ENCODE peak calls at places on chromosome 15, in eight cellular contexts. H, P, V, R, X, M, D and I are unnamed samples.

GRCh38 chr15:39099524-39099923 is 481.4 kb upstream of the THBS1 start:
- DNase-seq in H (no peak), P (no peak), V (no peak), R (no peak), X (no peak), M (no peak), D (no peak), I (no peak)

GRCh38 chr15:62455441-62455921 is 290.4 kb upstream of the C2CD4B start:
- DNase-seq in H (no peak), P (no peak), V (no peak), R (no peak), X (no peak), M (no peak), D (no peak), I (no peak)

GRCh38 chr15:68298882-68299381 is 21.4 kb downstream of the FEM1B start:
- DNase-seq in H (no peak), P (peak; percentile 47), V (no peak), R (no peak), X (peak; percentile 82), M (no peak), D (no peak), I (no peak)

GRCh38 chr15:56839641-56840040 is 78.8 kb upstream of the TCF12 start:
- DNase-seq in H (no peak), P (no peak), V (no peak), R (no peak), X (no peak), M (no peak), D (no peak), I (no peak)

GRCh38 chr15:81160312-81161214 is 26.5 kb downstream of the CFAP161 start:
- DNase-seq in H (no peak), P (peak; percentile 96), V (no peak), R (no peak), X (no peak), M (peak; percentile 67), D (peak; percentile 33), I (peak; percentile 26)

GRCh38 chr15:98721166-98721565 is 72.8 kb downstream of the IGF1R start:
- DNase-seq in H (no peak), P (no peak), V (no peak), R (no peak), X (no peak), M (no peak), D (no peak), I (no peak)

GRCh38 chr15:62566248-62566647 is 401.2 kb upstream of the C2CD4B start:
- DNase-seq in H (no peak), P (peak; percentile 49), V (no peak), R (no peak), X (no peak), M (no peak), D (no peak), I (no peak)

GRCh38 chr15:101445109-101445508 is 44.4 kb downstream of the PCSK6 start:
- DNase-seq in H (no peak), P (no peak), V (peak; percentile 1), R (no peak), X (no peak), M (no peak), D (no peak), I (no peak)

GRCh38 chr15:91939432-91939831 is 85.9 kb downstream of the SLCO3A1 start:
- DNase-seq in H (no peak), P (no peak), V (no peak), R (no peak), X (no peak), M (no peak), D (no peak), I (no peak)

GRCh38 chr15:66964791-66965190 is 100.6 kb upstream of the SMAD3 start:
- DNase-seq in H (no peak), P (no peak), V (no peak), R (no peak), X (no peak), M (no peak), D (no peak), I (no peak)

GRCh38 chr15:66963710-66964109 is 101.7 kb upstream of the SMAD3 start:
- DNase-seq in H (no peak), P (no peak), V (no peak), R (no peak), X (no peak), M (no peak), D (no peak), I (no peak)

GRCh38 chr15:66965201-66965900 is 100.1 kb upstream of the SMAD3 start:
- DNase-seq in H (no peak), P (no peak), V (no peak), R (no peak), X (no peak), M (no peak), D (no peak), I (no peak)

GRCh38 chr15:66964111-66964738 is 101.2 kb upstream of the SMAD3 start:
- DNase-seq in H (no peak), P (no peak), V (no peak), R (no peak), X (no peak), M (no peak), D (no peak), I (no peak)

DNA sequence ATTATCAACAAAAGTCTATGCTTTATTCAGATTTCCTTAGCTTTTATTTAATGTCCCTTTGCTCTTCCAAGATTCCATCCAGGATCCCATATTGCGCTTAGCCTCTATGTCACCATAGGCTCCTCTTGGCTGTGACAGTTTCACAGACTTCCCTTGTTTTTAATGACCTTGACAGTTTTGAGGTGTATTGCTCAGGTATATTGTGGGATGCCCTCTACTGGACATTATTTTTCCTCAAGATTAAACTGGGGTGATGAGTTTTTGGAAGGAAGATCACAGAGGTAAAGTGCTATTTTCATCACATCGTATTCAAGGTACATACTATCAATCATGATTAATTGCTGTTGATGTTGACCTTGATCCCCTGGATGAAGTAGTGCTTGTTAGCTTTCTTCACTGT is 99.1 kb upstream of the SMAD3 start:
- DNase-seq in H (no peak), P (no peak), V (no peak), R (no peak), X (no peak), M (no peak), D (no peak), I (no peak)
- TF ChIP-seq CTCF in H (peak; percentile 36), P (no peak), V (no peak), R (no peak), X (peak; percentile 13), M (peak; percentile 23), D (no peak), I (peak; percentile 18)

GRCh38 chr15:59360305-59360704 is 12.4 kb downstream of the MYO1E start:
- DNase-seq in H (no peak), P (no peak), V (no peak), R (peak; percentile 25), X (no peak), M (no peak), D (no peak), I (no peak)
- TF ChIP-seq CTCF in H (peak; percentile 66), P (peak; percentile 54), V (no peak), R (no peak), X (peak; percentile 66), M (peak; percentile 63), D (peak; percentile 32), I (peak; percentile 49)

GRCh38 chr15:100433304-100433703 is 91.5 kb upstream of the ADAMTS17 start:
- DNase-seq in H (no peak), P (no peak), V (no peak), R (no peak), X (no peak), M (no peak), D (no peak), I (no peak)
- TF ChIP-seq CTCF in H (no peak), P (no peak), V (no peak), R (no peak), X (no peak), M (no peak), D (peak; percentile 7), I (no peak)

GRCh38 chr15:66390670-66391069 is 4.0 kb downstream of the MAP2K1 start:
- DNase-seq in H (no peak), P (no peak), V (no peak), R (no peak), X (peak; percentile 73), M (no peak), D (no peak), I (no peak)

GRCh38 chr15:66394472-66394871 is 7.8 kb downstream of the MAP2K1 start:
- DNase-seq in H (no peak), P (no peak), V (no peak), R (no peak), X (no peak), M (no peak), D (no peak), I (no peak)

GRCh38 chr15:66389859-66390382 is 3.2 kb downstream of the MAP2K1 start:
- DNase-seq in H (no peak), P (peak; percentile 14), V (no peak), R (no peak), X (no peak), M (no peak), D (no peak), I (no peak)

GRCh38 chr15:66399276-66399675 is 12.6 kb downstream of the MAP2K1 start:
- DNase-seq in H (no peak), P (no peak), V (no peak), R (no peak), X (no peak), M (no peak), D (no peak), I (no peak)

GRCh38 chr15:66394912-66395311 is 8.2 kb downstream of the MAP2K1 start:
- DNase-seq in H (no peak), P (no peak), V (no peak), R (no peak), X (no peak), M (no peak), D (no peak), I (no peak)
- TF ChIP-seq CTCF in H (no peak), P (no peak), V (no peak), R (no peak), X (no peak), M (no peak), D (peak; percentile 12), I (peak; percentile 6)

GRCh38 chr15:77014137-77015081 is 19.5 kb downstream of the PSTPIP1 start:
- DNase-seq in H (no peak), P (no peak), V (no peak), R (no peak), X (no peak), M (no peak), D (peak; percentile 10), I (no peak)
- TF ChIP-seq CTCF in H (no peak), P (no peak), V (no peak), R (no peak), X (no peak), M (no peak), D (no peak), I (no peak)

DNA sequence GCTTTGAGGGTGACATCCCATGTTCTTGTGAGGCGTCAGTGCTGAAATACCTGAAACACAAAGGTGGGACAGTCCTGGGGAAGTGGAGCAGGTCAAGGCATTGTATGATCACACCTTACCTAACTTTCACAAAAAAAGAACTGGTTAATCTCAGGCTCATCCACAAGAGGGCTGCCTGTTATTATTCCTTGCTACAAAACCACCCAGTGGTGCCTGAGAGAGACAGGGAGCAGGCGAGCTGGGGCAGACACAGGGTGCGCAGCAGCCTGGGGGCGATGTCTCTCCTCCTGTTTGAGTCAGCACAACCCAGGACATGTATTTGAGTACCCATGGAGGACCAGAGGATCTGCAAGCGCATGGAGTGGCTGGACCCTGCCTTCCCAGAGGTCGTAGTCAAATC is 316.8 kb upstream of the ATP10A start:
- DNase-seq in H (peak; percentile 79), P (no peak), V (peak; percentile 50), R (peak; percentile 76), X (no peak), M (no peak), D (no peak), I (no peak)
- TF ChIP-seq CTCF in H (peak; percentile 86), P (no peak), V (peak; percentile 35), R (no peak), X (no peak), M (no peak), D (no peak), I (no peak)